ENCODE peak calls at places on chromosome 2, in four cellular contexts. One of them, this sample, is unnamed.

GRCh38 chr2:200814917-200815316 is 3.2 kb downstream of the BZW1 start:
- DNase-seq in H4: no peak
- DNase-seq in progenitor cell of endocrine pancreas: no peak
- DNase-seq in EH: no peak
- DNase-seq in this sample: peak

GRCh38 chr2:12303181-12304030 is 413.3 kb upstream of the TRIB2 start:
- DNase-seq in H4: peak
- DNase-seq in EH: peak
- DNase-seq in progenitor cell of endocrine pancreas: no peak
- DNase-seq in this sample: peak

GRCh38 chr2:138652378-138652777 is 127.8 kb downstream of the NXPH2 start:
- DNase-seq in progenitor cell of endocrine pancreas: no peak
- DNase-seq in H4: no peak
- DNase-seq in EH: no peak
- DNase-seq in this sample: peak

GRCh38 chr2:240985881-240986786 is 12.3 kb upstream of the SNED1 start:
- DNase-seq in progenitor cell of endocrine pancreas: no peak
- DNase-seq in EH: no peak
- DNase-seq in H4: no peak
- DNase-seq in this sample: no peak

GRCh38 chr2:225771691-225772090 is 372.2 kb downstream of the NYAP2 start:
- DNase-seq in H4: no peak
- DNase-seq in EH: no peak
- DNase-seq in progenitor cell of endocrine pancreas: no peak
- DNase-seq in this sample: no peak

GRCh38 chr2:174827371-174828369 is 63.4 kb upstream of the CHRNA1 start:
- DNase-seq in EH: peak
- DNase-seq in progenitor cell of endocrine pancreas: no peak
- DNase-seq in H4: no peak
- DNase-seq in this sample: peak

GRCh38 chr2:137237055-137237454 is 471.7 kb downstream of the THSD7B start:
- DNase-seq in H4: no peak
- DNase-seq in EH: peak
- DNase-seq in progenitor cell of endocrine pancreas: no peak
- DNase-seq in this sample: peak

GRCh38 chr2:71842744-71843143 is 304.9 kb downstream of the CYP26B1 start:
- DNase-seq in H4: no peak
- DNase-seq in progenitor cell of endocrine pancreas: no peak
- DNase-seq in EH: no peak
- DNase-seq in this sample: no peak

GRCh38 chr2:98521266-98521665 is 76.6 kb downstream of the INPP4A start:
- DNase-seq in EH: no peak
- DNase-seq in progenitor cell of endocrine pancreas: no peak
- DNase-seq in H4: no peak
- DNase-seq in this sample: no peak

GRCh38 chr2:29544031-29544430 is 377.4 kb downstream of the ALK start:
- DNase-seq in H4: no peak
- DNase-seq in EH: no peak
- DNase-seq in progenitor cell of endocrine pancreas: no peak
- DNase-seq in this sample: no peak

GRCh38 chr2:105865222-105865913 is 120.7 kb downstream of the NCK2 start:
- DNase-seq in EH: peak
- DNase-seq in H4: no peak
- DNase-seq in progenitor cell of endocrine pancreas: no peak
- DNase-seq in this sample: no peak

This sample was measured in iris pigment epithelial cell.